ENCODE peak calls at places on chromosomes 11 and 22, in seven cellular contexts. Y is cardiac muscle cell, I is body of pancreas, Q is BE2C, F is osteocyte, E is adrenal gland, Z is fibroblast of mammary gland. M is an unnamed sample.

GRCh38 chr22:39317756-39318506 is 1.5 kb downstream of the RPL3 start:
- DNase-seq in Q (no peak), Y (peak), E (peak), I (no peak), F (no peak), Z (peak), M (no peak)

GRCh38 chr22:45036154-45036553 is 26.3 kb upstream of the PHF21B start:
- DNase-seq in F (no peak), Q (peak), E (no peak), I (no peak), Y (peak), Z (peak), M (no peak)

GRCh38 chr11:95450547-95451123 is 219.6 kb upstream of the SESN3 start:
- DNase-seq in E (no peak), I (no peak), Z (peak), Q (peak), Y (peak), F (no peak), M (no peak)

GRCh38 chr11:97269527-97269926 is 879.7 kb downstream of the JRKL start:
- DNase-seq in Z (no peak), Q (no peak), Y (peak), F (no peak), I (no peak), E (no peak), M (no peak)

GRCh38 chr11:111105566-111105965 is 140.0 kb upstream of the POU2AF2 start:
- DNase-seq in Y (peak), F (no peak), I (no peak), Z (peak), E (no peak), Q (no peak), M (no peak)

GRCh38 chr22:41770715-41771452 is 29.6 kb upstream of the CCDC134 start:
- DNase-seq in Z (no peak), Q (no peak), I (no peak), E (no peak), Y (no peak), F (no peak), M (no peak)

GRCh38 chr11:8440649-8441048 is 153.4 kb downstream of the STK33 start:
- DNase-seq in Y (no peak), Q (no peak), Z (no peak), I (no peak), E (no peak), F (no peak), M (no peak)

GRCh38 chr11:122673706-122674105 is 18.2 kb downstream of the UBASH3B start:
- DNase-seq in Z (peak), F (no peak), I (no peak), Y (peak), E (no peak), Q (no peak), M (no peak)

GRCh38 chr11:45899448-45900174 is 7.5 kb downstream of the FREY1 start:
- DNase-seq in F (peak), Q (peak), I (peak), E (peak), Y (peak), Z (peak), M (peak)

GRCh38 chr11:76910620-76911414 is 50.1 kb downstream of the ACER3 start:
- DNase-seq in F (no peak), E (peak), Q (no peak), I (peak), Z (peak), Y (peak), M (no peak)

GRCh38 chr11:35727140-35727539 is 64.6 kb downstream of the TRIM44 start:
- DNase-seq in E (no peak), Q (no peak), Y (no peak), Z (no peak), F (no peak), I (no peak), M (no peak)

GRCh38 chr11:34192481-34193401 is 87.3 kb downstream of the NAT10 start:
- DNase-seq in Y (peak), E (peak), Z (peak), I (peak), F (peak), Q (peak), M (no peak)

GRCh38 chr11:134742228-134742612 is 330.2 kb upstream of the B3GAT1 start:
- DNase-seq in Y (peak), I (no peak), E (no peak), Z (no peak), F (no peak), Q (no peak), M (no peak)

GRCh38 chr11:47765086-47765485 is 2.1 kb downstream of the FNBP4 start:
- DNase-seq in F (no peak), Q (no peak), E (no peak), Y (no peak), Z (no peak), I (no peak), M (no peak)

GRCh38 chr22:49331878-49332277 is 495.8 kb downstream of the BRD1 start:
- DNase-seq in Q (no peak), Y (no peak), I (no peak), F (peak), Z (no peak), E (no peak), M (no peak)

GRCh38 chr11:36583667-36584066 is 10.6 kb upstream of the IFTAP start:
- DNase-seq in F (no peak), Y (no peak), E (no peak), I (no peak), Z (no peak), Q (no peak), M (no peak)

GRCh38 chr11:120188371-120188770 is 22.5 kb upstream of the OAF start:
- DNase-seq in Z (no peak), F (no peak), I (no peak), Q (no peak), Y (no peak), E (no peak), M (no peak)

GRCh38 chr11:72220696-72221363 is 3.7 kb upstream of the INPPL1 start:
- DNase-seq in I (no peak), F (peak), Y (no peak), Z (no peak), E (no peak), Q (no peak), M (no peak)

GRCh38 chr22:24380220-24381218 is 46.9 kb upstream of the ADORA2A start:
- DNase-seq in I (no peak), Y (no peak), Q (peak), Z (no peak), F (no peak), E (no peak), M (no peak)

GRCh38 chr11:77401486-77402217 is 72.2 kb downstream of the PAK1 start:
- DNase-seq in Q (no peak), E (no peak), I (no peak), F (no peak), Z (no peak), Y (no peak), M (no peak)

GRCh38 chr11:76048763-76049162 is 157.5 kb downstream of the WNT11 start:
- DNase-seq in Y (no peak), Q (peak), Z (peak), I (peak), E (no peak), F (no peak), M (peak)

GRCh38 chr11:103529217-103529684 is 420.0 kb downstream of the DYNC2H1 start:
- DNase-seq in I (no peak), E (peak), Q (peak), Y (peak), F (no peak), Z (peak), M (no peak)

GRCh38 chr11:72629266-72629665 is 45.0 kb downstream of the PDE2A start:
- DNase-seq in E (peak), F (no peak), I (no peak), Z (no peak), Y (no peak), Q (peak), M (no peak)

GRCh38 chr22:44380716-44381500 is 68.2 kb upstream of the SHISAL1 start:
- DNase-seq in Y (no peak), I (peak), E (no peak), Q (no peak), Z (no peak), F (no peak), M (no peak)

GRCh38 chr11:121741954-121742361 is 289.2 kb upstream of the SORL1-AS1 start:
- DNase-seq in I (peak), Q (peak), F (no peak), E (peak), Y (peak), Z (peak), M (no peak)

GRCh38 chr11:12102588-12103410 is 7.6 kb upstream of the MICAL2 start:
- DNase-seq in Y (no peak), I (no peak), Q (no peak), Z (no peak), F (no peak), E (no peak), M (no peak)

GRCh38 chr11:106493751-106494150 is 416.3 kb downstream of the AASDHPPT start:
- DNase-seq in Q (no peak), Y (peak), E (no peak), I (no peak), Z (peak), F (no peak), M (no peak)

GRCh38 chr11:36311926-36312592 is 16.0 kb downstream of the PRR5L start:
- DNase-seq in F (no peak), Z (peak), I (no peak), Y (no peak), Q (no peak), E (no peak), M (no peak)

GRCh38 chr11:75867778-75868374 is 52.9 kb downstream of the UVRAG start:
- DNase-seq in Y (peak), I (peak), Q (peak), Z (peak), F (no peak), E (peak), M (peak)

GRCh38 chr11:83063073-83063754 is 8.5 kb downstream of the RAB30 start:
- DNase-seq in Q (no peak), F (no peak), Z (peak), E (peak), I (no peak), Y (peak), M (no peak)

GRCh38 chr22:22928666-22929380 is 41.2 kb downstream of the IGLL5 start:
- DNase-seq in Q (no peak), Y (peak), I (no peak), Z (peak), F (no peak), E (no peak), M (no peak)
- TF ChIP-seq CTCF in Q (no peak), Y (no peak), I (no peak), Z (no peak), F (no peak), E (no peak), M (no peak)

GRCh38 chr11:9765320-9766101 is 101.6 kb downstream of the SWAP70 start:
- DNase-seq in Q (peak), Z (peak), Y (peak), F (peak), E (peak), I (peak), M (peak)
- TF ChIP-seq CTCF in Q (no peak), Z (no peak), Y (no peak), F (no peak), E (no peak), I (no peak), M (no peak)

GRCh38 chr22:46798366-46799057 is 36.1 kb downstream of the TBC1D22A start:
- DNase-seq in Z (peak), E (peak), I (peak), Q (peak), Y (peak), F (peak), M (peak)

GRCh38 chr22:46798041-46798365 is 35.6 kb downstream of the TBC1D22A start:
- DNase-seq in E (no peak), I (no peak), F (no peak), Y (no peak), Q (no peak), Z (no peak), M (no peak)

GRCh38 chr22:46795845-46796565 is 33.6 kb downstream of the TBC1D22A start:
- DNase-seq in I (no peak), Z (no peak), Y (no peak), E (no peak), Q (no peak), F (peak), M (no peak)

GRCh38 chr22:46796566-46797195 is 34.2 kb downstream of the TBC1D22A start:
- DNase-seq in Y (no peak), Q (no peak), Z (no peak), F (peak), E (no peak), I (no peak), M (no peak)

GRCh38 chr22:46797355-46797754 is 34.9 kb downstream of the TBC1D22A start:
- DNase-seq in E (no peak), F (peak), Y (peak), Z (peak), I (no peak), Q (peak), M (no peak)
- TF ChIP-seq CTCF in E (no peak), F (peak), Y (peak), Z (peak), I (no peak), Q (peak), M (peak)

DNA sequence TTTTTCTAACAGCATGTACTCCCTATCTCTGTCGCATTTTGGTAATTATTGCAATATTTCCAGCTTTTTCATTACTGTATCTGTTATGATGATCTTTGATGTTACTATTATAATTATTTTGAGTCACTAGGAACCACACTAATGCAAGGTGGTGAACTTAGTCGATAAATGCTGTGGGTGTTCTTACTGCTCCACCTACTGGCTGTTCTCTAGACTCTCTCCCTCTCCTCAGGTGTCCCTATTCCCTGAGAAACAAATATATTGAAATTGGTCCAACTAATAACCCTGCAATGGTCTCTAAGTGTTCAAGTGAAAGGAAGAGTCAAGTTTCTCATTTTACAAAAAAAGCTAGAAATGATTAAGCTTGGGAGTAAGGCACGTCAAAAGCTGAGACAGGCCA is 10.5 kb downstream of the ARL14EP start:
- DNase-seq in F (no peak), Y (no peak), Z (peak), I (no peak), E (no peak), Q (no peak), M (no peak)
- TF ChIP-seq CTCF in F (peak), Y (peak), Z (peak), I (peak), E (peak), Q (peak), M (peak)

GRCh38 chr11:68038226-68038717 is 553 bp upstream of the TCIRG1 start:
- DNase-seq in I (peak), Y (no peak), F (no peak), Q (peak), Z (no peak), E (peak), M (no peak)

GRCh38 chr11:68040121-68040956 is 1.5 kb downstream of the TCIRG1 start:
- DNase-seq in E (peak), I (peak), F (peak), Q (peak), Y (peak), Z (peak), M (peak)

GRCh38 chr11:68039526-68040086 is 781 bp downstream of the TCIRG1 start:
- DNase-seq in Q (peak), Y (no peak), E (peak), Z (no peak), I (peak), F (no peak), M (no peak)

GRCh38 chr11:68037481-68038225 is 1.2 kb upstream of the TCIRG1 start:
- DNase-seq in Y (no peak), I (peak), Z (no peak), F (no peak), Q (peak), E (no peak), M (no peak)

DNA sequence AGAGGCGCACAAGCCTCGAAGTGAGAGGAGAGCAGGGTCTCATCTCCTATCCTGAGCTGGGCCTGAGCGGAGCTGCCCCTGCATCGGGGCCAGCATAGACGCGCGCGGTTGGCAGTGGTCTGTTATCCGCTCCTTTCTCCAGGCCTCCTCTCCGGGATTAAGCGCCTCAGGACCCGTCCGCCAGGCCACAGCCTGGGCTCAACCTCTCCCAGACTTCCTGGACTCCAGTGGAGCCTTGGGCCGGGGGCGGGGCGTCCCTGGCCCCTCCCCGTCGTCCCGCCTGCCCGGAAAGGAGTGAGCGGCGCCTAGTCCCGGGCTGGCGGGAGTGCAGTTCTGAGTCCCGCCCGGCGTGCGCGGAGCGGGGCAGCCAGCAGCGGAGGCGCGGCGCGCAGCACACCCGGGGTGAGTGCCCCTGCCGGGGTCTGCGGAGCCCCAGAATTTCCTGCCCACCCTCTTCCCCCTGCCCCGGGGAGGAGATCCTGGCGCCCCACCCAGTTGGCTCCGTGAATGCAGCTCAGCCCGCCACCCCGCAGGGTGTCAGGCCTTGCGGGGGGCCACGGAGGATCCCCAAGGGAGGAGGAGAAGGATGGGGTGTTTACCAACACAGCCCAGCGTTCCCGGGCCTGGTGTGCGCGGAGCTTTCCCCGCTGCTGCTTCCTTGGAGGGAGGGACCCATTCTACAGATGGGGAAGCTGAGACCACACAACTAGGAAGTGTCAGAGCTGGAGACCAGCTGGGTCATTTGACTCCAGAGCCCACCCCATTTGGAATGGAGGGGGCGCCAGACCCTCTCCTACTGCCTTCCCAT is at the start of gene TCIRG1:
- DNase-seq in Q (peak), F (no peak), I (peak), Y (peak), E (peak), Z (peak), M (peak)
- TF ChIP-seq CTCF in Q (no peak), F (no peak), I (peak), Y (no peak), E (no peak), Z (no peak), M (no peak)

DNA sequence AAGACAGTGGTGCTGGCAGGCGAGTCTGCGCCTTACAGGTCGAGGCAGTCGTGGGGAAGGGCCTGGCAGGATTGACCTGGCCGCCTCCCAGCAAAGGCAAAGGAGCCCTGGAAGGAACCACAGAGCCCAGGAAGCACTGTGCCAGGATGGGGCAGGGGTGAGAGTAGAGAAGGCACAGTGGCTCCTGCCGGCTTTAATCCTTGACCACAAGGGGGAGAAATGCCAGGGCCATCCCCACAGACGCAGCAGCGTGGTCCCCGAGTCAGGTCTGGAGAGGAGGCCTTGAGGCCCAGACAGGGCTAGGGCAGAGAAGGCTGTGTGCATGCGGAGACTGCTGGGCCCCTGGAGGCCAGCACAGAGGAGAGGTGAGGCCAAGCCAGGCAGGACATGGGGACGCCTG is 9.9 kb upstream of the NDUFS8 start:
- DNase-seq in F (no peak), Y (peak), Z (no peak), I (no peak), Q (peak), E (peak), M (no peak)
- TF ChIP-seq CTCF in F (peak), Y (peak), Z (peak), I (peak), Q (peak), E (peak), M (peak)

GRCh38 chr11:3169952-3170755 is 5.0 kb upstream of the OSBPL5 start:
- DNase-seq in F (no peak), E (no peak), I (peak), Y (no peak), Z (peak), Q (no peak), M (no peak)

GRCh38 chr11:3167143-3168119 is 2.3 kb upstream of the OSBPL5 start:
- DNase-seq in E (no peak), Y (no peak), I (no peak), F (no peak), Z (no peak), Q (no peak), M (no peak)

GRCh38 chr11:3170756-3171670 is 5.9 kb upstream of the OSBPL5 start:
- DNase-seq in Z (no peak), I (no peak), Q (no peak), F (no peak), E (no peak), Y (no peak), M (no peak)

GRCh38 chr11:3171931-3172560 is 6.9 kb upstream of the OSBPL5 start:
- DNase-seq in F (no peak), Y (no peak), Z (no peak), Q (no peak), E (no peak), I (no peak), M (no peak)

DNA sequence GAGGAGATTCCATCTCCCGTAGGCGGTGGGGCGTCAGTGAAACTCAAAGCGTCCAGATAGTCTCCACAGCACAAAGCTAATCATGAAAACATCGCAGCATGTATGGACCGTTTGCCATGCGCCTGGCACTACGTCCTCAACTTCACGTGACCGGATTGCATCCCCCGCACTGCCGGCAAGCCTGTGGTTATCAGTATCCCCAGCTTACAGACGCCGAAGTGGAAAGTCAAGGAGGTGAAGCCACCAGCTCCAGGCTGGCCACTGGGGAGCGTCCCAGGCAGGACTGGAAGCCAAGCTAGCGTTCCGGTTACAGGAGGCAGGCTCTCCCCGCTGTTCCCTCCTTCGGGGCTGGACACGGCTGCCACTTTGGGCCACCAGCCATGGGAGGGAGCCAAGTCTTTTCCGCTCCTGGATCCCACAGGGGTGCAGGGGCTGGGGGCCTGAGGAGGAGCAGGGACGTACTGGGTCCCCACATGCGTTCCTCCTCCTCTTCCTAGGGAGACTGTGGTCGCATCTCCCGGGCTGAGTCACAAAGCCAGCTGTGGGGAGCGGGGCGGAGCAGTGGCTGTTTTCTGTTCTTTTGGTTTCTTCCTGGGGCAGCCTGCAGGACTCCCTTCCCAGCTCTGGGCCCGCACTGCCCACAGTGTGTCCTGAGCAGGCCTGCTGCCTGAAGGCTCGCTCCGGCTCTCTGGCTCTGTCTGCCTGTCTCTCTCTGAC is 4.3 kb upstream of the OSBPL5 start:
- DNase-seq in Q (no peak), Y (peak), E (peak), I (peak), F (no peak), Z (peak), M (no peak)
- TF ChIP-seq CTCF in Q (no peak), Y (no peak), E (peak), I (no peak), F (no peak), Z (no peak), M (no peak)

DNA sequence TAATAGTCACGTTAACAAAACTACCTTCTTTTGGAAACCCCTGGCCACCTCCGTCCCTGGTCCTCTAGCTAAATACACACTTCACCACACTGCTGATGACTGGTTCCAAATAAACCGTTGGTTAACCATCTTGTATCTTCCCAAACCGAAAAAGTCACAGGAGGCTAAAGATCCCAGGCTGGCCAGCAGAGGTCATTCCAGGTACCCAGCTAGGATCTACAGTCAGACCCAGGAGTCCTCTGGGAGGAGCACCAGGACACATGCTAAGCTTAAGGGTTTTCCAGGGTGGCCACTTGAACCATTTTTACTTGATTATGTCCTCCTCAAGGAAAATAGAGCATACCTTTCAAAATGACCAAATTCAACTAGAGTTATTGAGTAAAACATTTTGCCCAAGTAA is 103.2 kb downstream of the ETS1 start:
- DNase-seq in I (no peak), Y (no peak), F (no peak), E (no peak), Q (no peak), Z (no peak), M (no peak)
- TF ChIP-seq CTCF in I (no peak), Y (no peak), F (no peak), E (no peak), Q (peak), Z (peak), M (no peak)